ENCODE peak calls at places on chromosomes 1 and 21, in nine cellular contexts. Y is left ventricle myocardium inferior, N is brain microvascular endothelial cell, E is adipocyte, Z is upper lobe of left lung, I is heart left ventricle, X is BJ, B is WERI-Rb-1, D is mucosa of descending colon. U is an unnamed sample. For H3K36me3, the result is how much of the 10 kb centered on the place peaks cover.

GRCh38 chr1:239388578-239388977 is 2.2 kb downstream of the CHRM3 start:
- DNase-seq in E (no peak), I (no peak), B (no peak), X (no peak), D (no peak), N (no peak), Z (no peak), Y (no peak), U (no peak)

GRCh38 chr21:26388731-26389231 is 184.3 kb downstream of the CYYR1 start:
- DNase-seq in Y (no peak), B (no peak), D (no peak), Z (no peak), I (no peak), E (peak), X (peak), N (peak), U (no peak)

GRCh38 chr1:185804608-185805007 is 70.4 kb downstream of the HMCN1 start:
- DNase-seq in E (no peak), B (no peak), Y (no peak), D (no peak), Z (no peak), I (no peak), N (no peak), X (no peak), U (no peak)

GRCh38 chr1:20259646-20260045 is 31.0 kb upstream of the VWA5B1 start:
- DNase-seq in E (no peak), Z (no peak), N (no peak), X (no peak), Y (no peak), B (no peak), I (no peak), D (no peak), U (no peak)

GRCh38 chr1:36156329-36157114 is 562 bp downstream of the MAP7D1 start:
- DNase-seq in Z (peak), N (peak), I (peak), E (peak), D (peak), X (no peak), B (peak), Y (peak), U (peak)

GRCh38 chr1:230772457-230773395 is 25.5 kb downstream of the CAPN9 start:
- DNase-seq in B (peak), E (peak), N (peak), X (no peak), Z (no peak), D (peak), Y (peak), I (peak), U (no peak)

GRCh38 chr1:234396092-234396491 is 22.8 kb downstream of the COA6 start:
- DNase-seq in X (no peak), I (no peak), N (no peak), D (no peak), B (no peak), E (no peak), Z (no peak), Y (no peak), U (no peak)

GRCh38 chr1:164930241-164930640 is 371.3 kb downstream of the PBX1 start:
- DNase-seq in Y (no peak), Z (no peak), X (no peak), N (no peak), I (no peak), B (no peak), D (no peak), E (no peak), U (no peak)

GRCh38 chr1:149881876-149882275 is 17.5 kb upstream of the BOLA1 start:
- DNase-seq in X (no peak), E (no peak), Y (no peak), N (no peak), Z (no peak), I (no peak), B (peak), D (no peak), U (no peak)

GRCh38 chr1:106278706-106279105 is 777.8 kb upstream of the PRMT6 start:
- DNase-seq in E (no peak), D (no peak), Y (no peak), B (no peak), N (peak), X (no peak), I (no peak), Z (no peak), U (no peak)

GRCh38 chr1:31931241-31932225 is 6.6 kb downstream of the PTP4A2 start:
- DNase-seq in N (no peak), D (no peak), X (no peak), E (peak), B (no peak), Z (no peak), I (no peak), Y (no peak), U (no peak)

GRCh38 chr1:1128454-1129139 is 12.7 kb upstream of the C1orf159 start:
- DNase-seq in N (no peak), Z (peak), I (peak), E (no peak), Y (no peak), B (no peak), X (no peak), D (peak), U (no peak)

GRCh38 chr21:45640888-45641479 is 2.5 kb upstream of the PCBP3 start:
- DNase-seq in B (peak), Y (no peak), I (no peak), Z (peak), X (no peak), E (no peak), D (peak), N (peak), U (no peak)

GRCh38 chr1:51302746-51303145 is 27.6 kb downstream of the TTC39A start:
- DNase-seq in I (no peak), Y (no peak), D (no peak), N (no peak), B (no peak), Z (no peak), X (no peak), E (no peak), U (no peak)

GRCh38 chr1:14010431-14010830 is 310.4 kb downstream of the PRDM2 start:
- DNase-seq in E (no peak), D (no peak), Y (no peak), B (no peak), N (no peak), X (no peak), I (no peak), Z (no peak), U (no peak)

GRCh38 chr1:234978397-234979291 is 150.0 kb downstream of the TOMM20 start:
- DNase-seq in X (no peak), I (no peak), E (peak), N (peak), Y (peak), Z (no peak), B (no peak), D (peak), U (no peak)

GRCh38 chr21:39730418-39731107 is 14.4 kb upstream of the IGSF5 start:
- DNase-seq in Z (no peak), D (no peak), B (no peak), Y (no peak), X (no peak), E (peak), N (no peak), I (no peak), U (no peak)

GRCh38 chr1:23798662-23799142 is 1.9 kb downstream of the GALE start:
- DNase-seq in B (no peak), E (no peak), D (peak), N (no peak), Z (peak), X (no peak), I (no peak), Y (no peak), U (no peak)

GRCh38 chr1:107842241-107842640 is 122.7 kb downstream of the VAV3 start:
- DNase-seq in I (no peak), E (no peak), Y (no peak), Z (no peak), D (no peak), N (no peak), B (no peak), X (no peak), U (no peak)

GRCh38 chr1:107057197-107058133 is 991 bp downstream of the PRMT6 start:
- DNase-seq in E (peak), B (peak), X (no peak), Z (peak), I (peak), N (peak), D (peak), Y (peak), U (no peak)

GRCh38 chr1:27368872-27369703 is 2.3 kb upstream of the MAP3K6 start:
- DNase-seq in B (no peak), Z (no peak), E (peak), X (no peak), I (no peak), N (no peak), Y (no peak), D (no peak), U (no peak)
- H3K4me3 ChIP-seq in B (no peak), Z (peak), E (no peak), X (no peak), I (no peak), N (no peak), Y (no peak), D (no peak), U (no peak)

GRCh38 chr1:206761369-206761768 is 9.2 kb upstream of the IL19 start:
- DNase-seq in X (no peak), I (no peak), D (no peak), E (peak), N (no peak), Y (no peak), Z (no peak), B (no peak), U (no peak)
- H3K36me3 ChIP-seq in X (under half), I (under half), D (under half), E (under half), N (under half), Y (under half), Z (under half), B (under half), U (under half)

GRCh38 chr21:29501451-29501850 is 202.7 kb downstream of the BACH1 start:
- DNase-seq in E (peak), I (no peak), B (no peak), D (no peak), Y (no peak), N (peak), Z (no peak), X (peak), U (no peak)

GRCh38 chr21:29499734-29500343 is 201.1 kb downstream of the BACH1 start:
- DNase-seq in I (no peak), B (peak), E (peak), N (peak), Z (peak), Y (no peak), D (no peak), X (no peak), U (peak)

GRCh38 chr21:29499229-29499628 is 200.5 kb downstream of the BACH1 start:
- DNase-seq in I (no peak), E (no peak), N (no peak), D (no peak), X (no peak), B (no peak), Z (no peak), Y (no peak), U (no peak)

GRCh38 chr21:29496337-29496736 is 197.6 kb downstream of the BACH1 start:
- DNase-seq in X (no peak), Z (no peak), D (no peak), N (no peak), B (no peak), E (no peak), I (no peak), Y (no peak), U (no peak)
- H3K4me3 ChIP-seq in X (no peak), Z (no peak), D (no peak), N (no peak), B (no peak), E (no peak), I (no peak), Y (no peak), U (no peak)

GRCh38 chr1:39328722-39329121 is 124.2 kb downstream of the MACF1 start:
- DNase-seq in X (no peak), E (no peak), N (no peak), Z (no peak), D (no peak), I (no peak), Y (no peak), B (no peak), U (no peak)
- H3K36me3 ChIP-seq in X (under half), E (half or more), N (half or more), Z (half or more), D (under half), I (half or more), Y (half or more), B (half or more), U (half or more)

DNA sequence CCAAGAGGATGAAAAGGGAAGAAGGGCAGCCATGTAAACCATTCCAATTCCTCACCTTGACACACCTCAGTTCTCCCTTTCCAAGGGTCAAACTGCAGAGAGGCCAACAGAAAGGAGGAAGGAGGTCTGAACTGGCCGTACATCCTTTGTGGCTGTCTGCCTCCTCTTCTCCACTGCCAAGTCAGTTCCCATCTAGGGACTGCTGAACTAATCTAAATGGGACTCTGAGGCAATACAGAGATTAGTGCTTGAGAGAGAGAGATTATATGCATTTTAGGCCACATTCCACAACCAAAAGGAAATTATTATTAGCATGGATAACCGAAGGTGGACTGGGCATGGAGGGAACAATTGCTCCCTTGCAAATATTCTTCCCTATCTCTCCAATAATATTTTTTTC is 2.7 kb downstream of the ARHGEF11 start:
- DNase-seq in N (no peak), B (no peak), Y (no peak), E (peak), I (no peak), X (no peak), Z (no peak), D (no peak), U (no peak)
- H3K4me3 ChIP-seq in N (no peak), B (peak), Y (peak), E (peak), I (peak), X (no peak), Z (no peak), D (no peak), U (no peak)